ENCODE peak calls at places on chromosomes 16 and 17, in four cellular contexts. D is HCT116; Y is lower lobe of right lung; Q is naive thymus-derived CD4-positive, alpha-beta T cell. R is an unnamed sample.

GRCh38 chr16:14427371-14427948 is 202.6 kb downstream of the PARN start:
- ATAC-seq in D (peak), Y (no peak), Q (no peak), R (no peak)

GRCh38 chr16:24668481-24669001 is 60.9 kb upstream of the TNRC6A start:
- ATAC-seq in D (no peak), Y (no peak), Q (no peak), R (peak)

GRCh38 chr16:80594756-80595155 is 54.0 kb downstream of the DYNLRB2 start:
- ATAC-seq in D (no peak), Y (no peak), Q (no peak), R (no peak)

GRCh38 chr17:67055811-67056745 is 11.7 kb downstream of the CACNG1 start:
- ATAC-seq in D (no peak), Y (no peak), Q (no peak), R (no peak)

GRCh38 chr17:55421179-55421934 is at the start of gene MMD:
- ATAC-seq in D (peak), Y (peak), Q (no peak), R (peak)

GRCh38 chr16:14449790-14450463 is 180.1 kb downstream of the PARN start:
- ATAC-seq in D (no peak), Y (no peak), Q (no peak), R (no peak)

GRCh38 chr16:52238710-52239109 is 308.2 kb downstream of the TOX3 start:
- ATAC-seq in D (no peak), Y (no peak), Q (no peak), R (no peak)

GRCh38 chr16:477287-477686 is 50.2 kb upstream of the CAPN15 start:
- ATAC-seq in D (peak), Y (peak), Q (no peak), R (no peak)

GRCh38 chr16:27520982-27521673 is 28.6 kb downstream of the GTF3C1 start:
- ATAC-seq in D (no peak), Y (peak), Q (no peak), R (peak)

GRCh38 chr17:5581655-5582054 is 2.7 kb downstream of the NLRP1 start:
- ATAC-seq in D (no peak), Y (no peak), Q (no peak), R (no peak)

GRCh38 chr17:3738562-3739295 is 15.0 kb downstream of the HASPIN start:
- ATAC-seq in D (peak), Y (peak), Q (peak), R (peak)

GRCh38 chr16:7366041-7366440 is 33.4 kb downstream of the RBFOX1 start:
- ATAC-seq in D (no peak), Y (no peak), Q (no peak), R (no peak)

GRCh38 chr17:19390951-19391350 is 4.0 kb upstream of the MFAP4 start:
- ATAC-seq in D (no peak), Y (no peak), Q (no peak), R (no peak)

GRCh38 chr16:20359997-20360396 is 7.5 kb upstream of the UMOD start:
- ATAC-seq in D (peak), Y (no peak), Q (no peak), R (no peak)

GRCh38 chr17:62749926-62750325 is 58.2 kb downstream of the MARCHF10 start:
- ATAC-seq in D (no peak), Y (no peak), Q (no peak), R (no peak)

GRCh38 chr17:63069245-63069644 is 103.2 kb downstream of the TANC2 start:
- ATAC-seq in D (no peak), Y (no peak), Q (no peak), R (no peak)

GRCh38 chr16:67673712-67674580 is 7.3 kb downstream of the C16orf86 start:
- ATAC-seq in D (no peak), Y (peak), Q (peak), R (peak)

GRCh38 chr16:86575754-86576557 is 2.4 kb upstream of the FOXL1 start:
- ATAC-seq in D (peak), Y (peak), Q (peak), R (peak)

GRCh38 chr17:16873654-16874035 is 98.3 kb downstream of the TNFRSF13B start:
- ATAC-seq in D (no peak), Y (no peak), Q (no peak), R (peak)

GRCh38 chr16:87582966-87583325 is 19.4 kb upstream of the JPH3 start:
- ATAC-seq in D (no peak), Y (no peak), Q (no peak), R (no peak)
- H3K4me3 ChIP-seq in D (no peak), Y (no peak), Q (no peak), R (no peak)

GRCh38 chr17:74527756-74528155 is 3.5 kb downstream of the CD300LB start:
- ATAC-seq in D (no peak), Y (no peak), Q (no peak), R (no peak)

GRCh38 chr17:74526681-74527080 is 4.6 kb downstream of the CD300LB start:
- ATAC-seq in D (no peak), Y (no peak), Q (no peak), R (no peak)

GRCh38 chr17:74527081-74527480 is 4.2 kb downstream of the CD300LB start:
- ATAC-seq in D (no peak), Y (no peak), Q (no peak), R (no peak)

GRCh38 chr17:74529243-74529642 is 2.0 kb downstream of the CD300LB start:
- ATAC-seq in D (no peak), Y (no peak), Q (no peak), R (no peak)

GRCh38 chr17:74528491-74529199 is 2.6 kb downstream of the CD300LB start:
- ATAC-seq in D (no peak), Y (peak), Q (peak), R (peak)
- H3K4me3 ChIP-seq in D (no peak), Y (no peak), Q (no peak), R (no peak)

GRCh38 chr17:46025060-46025459 is 26.0 kb downstream of the STH start:
- ATAC-seq in D (peak), Y (no peak), Q (no peak), R (no peak)
- H3K4me3 ChIP-seq in D (no peak), Y (no peak), Q (no peak), R (no peak)

DNA sequence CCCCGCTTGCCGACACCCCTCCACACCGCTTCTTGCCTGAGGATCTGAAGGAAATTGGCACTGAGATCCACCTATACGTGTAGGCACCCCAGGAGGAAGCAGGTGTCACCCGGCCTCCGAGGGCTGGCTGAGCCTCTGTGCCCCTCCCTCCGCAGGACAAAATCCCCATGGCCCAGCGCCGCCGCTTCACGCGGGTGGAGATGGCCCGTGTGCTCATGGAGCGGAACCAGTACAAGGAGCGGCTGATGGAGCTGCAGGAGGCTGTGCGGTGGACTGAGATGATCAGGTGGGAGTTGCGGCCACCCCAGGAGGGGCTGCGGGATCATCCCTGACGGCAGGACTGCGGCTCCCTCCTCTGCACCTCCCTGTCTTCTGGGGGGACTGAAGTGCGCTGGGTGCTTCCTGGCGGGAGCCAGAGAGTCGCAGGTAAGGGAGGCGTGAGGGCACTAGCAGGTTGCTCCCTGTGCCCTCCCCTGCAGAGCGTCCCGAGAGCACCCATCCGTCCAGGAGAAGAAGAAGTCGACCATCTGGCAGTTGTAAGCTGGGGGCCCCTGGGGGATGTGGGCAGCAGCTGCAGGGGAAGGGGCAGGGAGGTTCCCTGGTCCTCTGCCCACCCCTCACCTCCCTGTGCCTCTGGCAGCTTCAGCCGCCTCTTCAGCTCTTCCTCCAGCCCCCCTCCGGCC is 9.0 kb downstream of the NME3 start:
- ATAC-seq in D (no peak), Y (no peak), Q (no peak), R (no peak)
- H3K4me3 ChIP-seq in D (no peak), Y (no peak), Q (no peak), R (no peak)

GRCh38 chr16:84791501-84791900 is 28.3 kb upstream of the CRISPLD2 start:
- ATAC-seq in D (no peak), Y (no peak), Q (no peak), R (no peak)

GRCh38 chr16:84800118-84800517 is 19.7 kb upstream of the CRISPLD2 start:
- ATAC-seq in D (no peak), Y (no peak), Q (no peak), R (no peak)

GRCh38 chr16:84791088-84791487 is 28.7 kb upstream of the CRISPLD2 start:
- ATAC-seq in D (no peak), Y (peak), Q (no peak), R (no peak)

GRCh38 chr16:84794626-84795025 is 25.2 kb upstream of the CRISPLD2 start:
- ATAC-seq in D (no peak), Y (peak), Q (no peak), R (no peak)

GRCh38 chr16:84795338-84796053 is 24.3 kb upstream of the CRISPLD2 start:
- ATAC-seq in D (peak), Y (peak), Q (no peak), R (peak)
- H3K4me3 ChIP-seq in D (no peak), Y (no peak), Q (no peak), R (peak)

DNA sequence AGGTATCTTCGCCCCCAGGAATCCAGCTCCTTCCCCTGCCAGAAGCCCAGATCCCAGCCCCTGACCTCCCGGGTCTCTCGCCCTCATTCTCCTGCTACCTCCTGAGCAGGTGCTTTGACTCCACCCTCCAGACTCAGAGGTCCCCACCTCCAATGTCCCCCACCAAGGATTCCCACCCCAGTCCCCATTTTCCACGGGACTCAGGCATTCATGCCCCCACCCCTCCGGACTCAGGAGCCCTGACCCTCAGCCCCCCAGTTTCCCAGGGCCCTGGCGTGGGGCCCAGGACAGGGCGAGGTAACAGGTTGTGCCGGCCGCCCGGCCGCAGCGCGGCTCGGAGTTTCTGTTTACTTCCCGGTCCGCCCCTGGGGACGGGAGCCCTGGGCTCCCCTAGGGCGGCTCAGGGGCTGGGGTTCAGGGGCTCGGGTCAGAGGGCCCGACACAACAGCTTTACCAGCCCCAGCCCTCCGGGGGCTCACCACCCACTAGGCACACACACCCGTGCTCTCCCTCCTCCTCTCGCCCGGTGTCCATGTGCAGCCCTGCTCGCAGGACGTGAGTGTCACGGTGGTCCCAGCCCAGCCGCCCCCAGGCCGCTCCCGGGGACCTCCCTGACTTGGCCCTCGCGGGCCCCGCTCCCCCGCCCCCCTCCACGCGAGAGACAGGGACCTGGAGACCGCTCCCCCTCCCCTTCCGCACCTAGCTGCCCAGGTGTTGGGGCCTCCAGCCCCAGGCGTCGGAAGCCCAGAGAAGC is 595 bp downstream of the BICDL2 start:
- ATAC-seq in D (peak), Y (peak), Q (no peak), R (no peak)
- H3K4me3 ChIP-seq in D (peak), Y (peak), Q (no peak), R (peak)

GRCh38 chr17:82097919-82098168 is 192 bp downstream of the FASN start:
- ATAC-seq in D (peak), Y (no peak), Q (no peak), R (no peak)

GRCh38 chr17:82097187-82097918 is 683 bp downstream of the FASN start:
- ATAC-seq in D (peak), Y (peak), Q (no peak), R (no peak)

GRCh38 chr17:82094931-82095776 is 2.9 kb downstream of the FASN start:
- ATAC-seq in D (no peak), Y (no peak), Q (no peak), R (no peak)

GRCh38 chr17:82096709-82097186 is 1.3 kb downstream of the FASN start:
- ATAC-seq in D (no peak), Y (no peak), Q (no peak), R (no peak)

DNA sequence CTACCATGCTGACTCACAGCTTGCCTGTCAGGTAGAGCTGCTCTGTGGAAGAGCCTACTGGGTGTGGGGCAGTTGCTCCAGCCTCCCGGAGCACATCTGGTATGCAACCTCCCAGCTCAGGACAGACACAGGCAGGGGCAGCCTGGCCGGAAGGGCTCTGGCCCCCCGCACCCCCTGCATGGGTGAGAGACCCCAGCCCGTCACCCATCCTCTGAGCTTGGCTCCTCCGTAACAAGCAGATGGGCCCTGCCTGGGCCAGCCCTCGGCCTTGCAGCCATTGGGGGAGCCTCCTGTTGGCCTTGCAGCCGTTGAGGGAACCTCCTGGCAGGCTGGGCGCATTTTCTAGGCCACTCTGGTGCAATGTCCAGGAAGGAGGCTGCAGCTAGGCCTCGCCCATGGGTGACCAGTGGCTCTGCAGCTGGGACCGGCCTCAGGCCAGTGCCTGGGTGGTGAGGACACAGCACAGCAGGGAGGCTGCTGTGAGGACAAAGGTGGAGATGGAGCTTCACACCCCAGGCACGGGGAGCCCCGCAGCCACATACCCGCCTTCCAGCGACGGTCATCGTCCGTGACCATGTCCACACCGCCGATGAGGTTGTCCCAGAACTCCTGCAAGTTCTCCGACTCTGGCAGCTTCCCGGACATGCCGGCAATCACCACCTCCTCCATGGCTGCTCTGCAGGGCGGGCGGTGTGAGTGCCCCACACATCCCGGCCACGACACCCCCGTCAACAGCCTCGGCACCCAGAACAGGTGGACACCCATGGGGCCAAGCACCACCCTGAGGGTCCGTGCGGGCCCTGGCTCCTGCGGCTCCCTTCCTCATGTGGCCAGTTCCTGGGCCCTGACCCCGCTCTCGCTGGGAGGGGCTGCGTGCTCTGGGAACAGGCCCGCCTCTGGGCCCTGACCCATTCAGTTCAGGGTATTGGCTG is 2.0 kb downstream of the FASN start:
- ATAC-seq in D (no peak), Y (no peak), Q (no peak), R (no peak)
- H3K4me3 ChIP-seq in D (peak), Y (peak), Q (no peak), R (no peak)

GRCh38 chr17:70938311-70938710 is 769.0 kb downstream of the KCNJ2 start:
- ATAC-seq in D (no peak), Y (no peak), Q (no peak), R (no peak)
- H3K4me3 ChIP-seq in D (no peak), Y (no peak), Q (no peak), R (no peak)

GRCh38 chr17:43430936-43431649 is 32.3 kb downstream of the ARL4D start:
- ATAC-seq in D (no peak), Y (no peak), Q (no peak), R (no peak)
- H3K4me3 ChIP-seq in D (no peak), Y (no peak), Q (no peak), R (no peak)

GRCh38 chr17:2602597-2603017 is 9.2 kb downstream of the PAFAH1B1 start:
- ATAC-seq in D (no peak), Y (peak), Q (peak), R (no peak)
- H3K4me3 ChIP-seq in D (no peak), Y (no peak), Q (no peak), R (no peak)